ENCODE peak calls at places on chromosomes 6 and 20, in four cellular contexts. U is IMR-90, P is esophagus muscularis mucosa, F is K562. A is an unnamed sample. For H3K9me3, the result is how much of the 10 kb centered on the place peaks cover.

GRCh38 chr6:136410201-136411027 is 120.8 kb upstream of the BCLAF1 start:
- DNase-seq in U (peak), P (no peak), F (no peak), A (no peak)

GRCh38 chr20:45968801-45969711 is 2.9 kb downstream of the ZNF335 start:
- DNase-seq in U (peak), P (no peak), F (peak), A (peak)

GRCh38 chr6:111985202-111985731 is 68.6 kb upstream of the CCN6 start:
- DNase-seq in U (peak), P (peak), F (no peak), A (no peak)

GRCh38 chr6:158475344-158476302 is 84.3 kb upstream of the TMEM181 start:
- DNase-seq in U (peak), P (no peak), F (peak), A (peak)

GRCh38 chr20:4272225-4272624 is 256.9 kb upstream of the RNF24 start:
- DNase-seq in U (no peak), P (no peak), F (no peak), A (no peak)

GRCh38 chr6:5287205-5287965 is 26.1 kb downstream of the FARS2 start:
- DNase-seq in U (peak), P (no peak), F (no peak), A (no peak)

GRCh38 chr6:133743621-133744020 is 145.3 kb upstream of the TCF21 start:
- DNase-seq in U (no peak), P (no peak), F (no peak), A (no peak)

GRCh38 chr6:137165375-137166246 is 7.8 kb downstream of the IL22RA2 start:
- DNase-seq in U (no peak), P (no peak), F (no peak), A (peak)

GRCh38 chr6:167827588-167828324 is 1.0 kb downstream of the AFDN start:
- DNase-seq in U (peak), P (no peak), F (peak), A (peak)

GRCh38 chr6:33892581-33893346 is 89.0 kb upstream of the MLN start:
- DNase-seq in U (no peak), P (no peak), F (peak), A (no peak)

GRCh38 chr20:35369804-35370203 is 42.0 kb downstream of the UQCC1 start:
- DNase-seq in U (peak), P (no peak), F (no peak), A (no peak)

GRCh38 chr6:150783818-150784217 is 81.7 kb upstream of the MTHFD1L start:
- DNase-seq in U (peak), P (no peak), F (no peak), A (no peak)

GRCh38 chr6:137868721-137869631 is 1.9 kb downstream of the TNFAIP3 start:
- DNase-seq in U (no peak), P (no peak), F (no peak), A (no peak)

GRCh38 chr20:57807418-57808265 is 97.8 kb upstream of the PMEPA1 start:
- DNase-seq in U (no peak), P (no peak), F (no peak), A (no peak)

GRCh38 chr6:33632603-33633039 is 11.5 kb downstream of the ITPR3 start:
- DNase-seq in U (no peak), P (no peak), F (peak), A (peak)

GRCh38 chr6:11043961-11044711 is at the start of gene ELOVL2:
- DNase-seq in U (peak), P (no peak), F (peak), A (no peak)

GRCh38 chr20:38591484-38592410 is 9.9 kb upstream of the ARHGAP40 start:
- DNase-seq in U (no peak), P (peak), F (no peak), A (no peak)

GRCh38 chr6:134247854-134248580 is 69.9 kb downstream of the SGK1 start:
- DNase-seq in U (no peak), P (no peak), F (no peak), A (no peak)

GRCh38 chr20:62356948-62357667 is 10.0 kb downstream of the LAMA5 start:
- DNase-seq in U (peak), P (no peak), F (peak), A (no peak)

GRCh38 chr20:35690265-35690664 is 8.9 kb downstream of the NFS1 start:
- DNase-seq in U (no peak), P (peak), F (no peak), A (no peak)

GRCh38 chr6:41699063-41699462 is 36.3 kb downstream of the TFEB start:
- DNase-seq in U (no peak), P (no peak), F (no peak), A (no peak)

GRCh38 chr6:41698350-41698781 is 37.0 kb downstream of the TFEB start:
- DNase-seq in U (peak), P (no peak), F (no peak), A (no peak)

GRCh38 chr6:41702089-41702745 is 33.2 kb downstream of the TFEB start:
- DNase-seq in U (no peak), P (no peak), F (peak), A (no peak)

GRCh38 chr6:41702771-41703494 is 32.5 kb downstream of the TFEB start:
- DNase-seq in U (no peak), P (no peak), F (no peak), A (no peak)

DNA sequence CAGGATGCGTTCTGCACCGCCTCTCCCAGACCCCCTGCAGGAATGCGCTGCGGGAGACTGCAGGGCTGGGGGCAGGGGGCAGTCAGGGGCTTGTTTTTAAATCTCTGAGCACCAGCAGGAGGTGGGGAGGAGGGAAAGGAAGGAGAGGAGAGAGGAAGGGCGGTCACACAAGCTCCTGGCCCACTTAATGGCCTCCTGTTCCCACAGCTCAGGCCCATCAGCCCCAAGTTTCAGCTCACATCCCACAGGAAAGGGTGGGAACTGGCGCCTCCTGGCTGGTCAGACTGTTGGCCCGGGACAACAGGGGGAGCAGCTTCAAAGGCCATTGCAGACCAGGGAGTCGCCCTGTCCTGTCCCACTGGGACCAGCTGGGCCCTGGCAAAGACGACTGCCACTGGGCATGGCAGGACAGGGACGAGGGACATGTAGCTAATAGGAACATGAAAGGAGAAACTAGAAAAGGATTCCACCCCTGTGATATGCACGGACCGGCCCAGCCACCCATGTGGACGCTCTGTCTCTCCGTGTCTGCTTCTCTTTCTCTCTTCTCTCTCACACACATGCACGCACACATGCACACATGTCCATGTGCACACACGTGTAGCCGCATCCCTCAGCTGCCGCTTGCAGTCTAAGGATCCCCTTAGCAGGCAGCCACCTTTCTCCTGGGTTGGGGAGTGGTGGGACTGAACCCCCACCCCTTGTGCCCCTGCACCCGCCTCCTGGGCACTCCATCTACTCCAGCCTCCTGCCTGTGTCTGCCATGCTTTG is 34.6 kb downstream of the TFEB start:
- DNase-seq in U (no peak), P (no peak), F (no peak), A (no peak)
- TF ChIP-seq CTCF in U (no peak), P (no peak), F (peak), A (no peak)

DNA sequence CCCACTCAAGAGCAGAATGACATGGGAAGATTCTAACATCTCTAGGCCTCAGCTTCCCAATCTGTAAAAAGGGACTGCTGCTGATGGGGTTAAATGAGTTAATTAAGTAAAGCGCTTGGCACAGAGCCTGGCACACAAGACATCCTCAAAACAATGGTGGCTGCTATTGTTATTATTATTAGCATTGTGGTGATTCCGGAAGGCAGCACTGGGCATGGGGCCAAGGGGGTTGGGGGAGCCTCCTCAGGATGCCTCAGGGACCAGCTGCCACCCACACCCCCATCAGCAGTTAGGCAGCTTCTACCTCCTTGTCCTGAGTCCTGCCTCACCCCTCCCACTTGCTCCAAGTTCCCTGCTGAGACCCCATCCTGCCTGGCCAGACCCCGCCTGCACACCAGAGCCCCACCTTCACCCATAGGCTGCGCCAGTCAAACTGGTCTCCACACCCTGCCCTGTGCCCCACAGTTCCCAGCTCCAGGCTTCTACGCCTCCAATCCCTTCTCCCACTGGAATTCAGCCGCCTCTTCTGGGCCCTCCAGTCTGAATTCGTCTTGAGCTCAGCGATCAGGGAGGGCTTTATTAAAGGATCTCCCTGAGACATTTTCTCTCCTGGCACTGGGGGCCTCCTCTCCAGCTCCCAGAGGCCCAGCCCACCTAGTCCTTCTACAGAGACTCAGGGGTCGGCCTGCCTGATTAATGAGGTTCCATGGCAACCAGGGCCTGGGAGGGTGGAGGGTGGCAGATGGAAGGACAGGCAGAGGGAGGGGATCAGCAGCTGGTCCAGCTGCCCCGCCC is 1.5 kb downstream of the E2F1 start:
- DNase-seq in U (no peak), P (no peak), F (peak), A (no peak)
- TF ChIP-seq POLR2A in U (no peak), P (no peak), F (no peak), A (no peak)

GRCh38 chr20:39855056-39855455 is 834.0 kb downstream of the MAFB start:
- DNase-seq in U (no peak), P (no peak), F (no peak), A (no peak)

GRCh38 chr20:39853050-39853449 is 836.0 kb downstream of the MAFB start:
- DNase-seq in U (no peak), P (no peak), F (no peak), A (no peak)

GRCh38 chr20:39855799-39856198 is 833.2 kb downstream of the MAFB start:
- DNase-seq in U (peak), P (no peak), F (no peak), A (no peak)

GRCh38 chr20:39851459-39851858 is 837.6 kb downstream of the MAFB start:
- DNase-seq in U (peak), P (no peak), F (no peak), A (no peak)

GRCh38 chr20:39853664-39854063 is 835.4 kb downstream of the MAFB start:
- DNase-seq in U (peak), P (no peak), F (no peak), A (no peak)
- H3K9me3 ChIP-seq in U (under half), P (under half), F (under half), A (under half)

GRCh38 chr6:27758471-27758870 is 153.7 kb downstream of the OR2B2 start:
- DNase-seq in U (no peak), P (no peak), F (peak), A (no peak)

GRCh38 chr6:27761391-27761790 is 150.8 kb downstream of the OR2B2 start:
- DNase-seq in U (no peak), P (no peak), F (peak), A (no peak)

GRCh38 chr6:27757307-27757706 is 154.9 kb downstream of the OR2B2 start:
- DNase-seq in U (no peak), P (no peak), F (peak), A (peak)

GRCh38 chr6:27759930-27760329 is 152.3 kb downstream of the OR2B2 start:
- DNase-seq in U (no peak), P (no peak), F (peak), A (no peak)

GRCh38 chr6:27760464-27760863 is 151.7 kb downstream of the OR2B2 start:
- DNase-seq in U (no peak), P (no peak), F (peak), A (no peak)
- TF ChIP-seq CTCF in U (no peak), P (no peak), F (no peak), A (no peak)

A was measured in Peyer's patch.